ENCODE peak calls at places on chromosomes 6 and 20, in ten cellular contexts. S is breast epithelium, U is A549, Z is stomach, G is uterus, C is tibial nerve, E is heart left ventricle, A is suprapubic skin, O is endothelial cell of umbilical vein, Y is prostate gland. M is an unnamed sample.
A peak's percentile ranks its signal among the peaks of the same experiment; 100 is the strongest.

GRCh38 chr6:138451043-138451442 is 47.0 kb downstream of the HEBP2 start:
- DNase-seq in E (no peak), G (no peak), Y (no peak), C (no peak), O (no peak), Z (no peak), A (no peak), S (no peak), U (no peak), M (no peak)

GRCh38 chr6:130503146-130503545 is 137.3 kb downstream of the TMEM200A start:
- DNase-seq in Z (no peak), C (peak; percentile 47), A (no peak), E (no peak), Y (no peak), G (no peak), O (no peak), S (no peak), U (no peak), M (no peak)

GRCh38 chr6:116568851-116569755 is 2.2 kb upstream of the RWDD1 start:
- DNase-seq in Z (no peak), Y (no peak), A (no peak), C (no peak), G (no peak), O (peak; percentile 38), S (no peak), E (no peak), U (no peak), M (no peak)

GRCh38 chr6:11606287-11606686 is 68.7 kb downstream of the TMEM170B start:
- DNase-seq in U (no peak), C (peak; percentile 43), S (peak; percentile 20), Z (peak; percentile 46), Y (peak; percentile 48), O (peak; percentile 85), E (no peak), A (no peak), G (no peak), M (no peak)

GRCh38 chr20:31927758-31928157 is 24.1 kb downstream of the PDRG1 start:
- DNase-seq in U (no peak), G (no peak), E (no peak), C (no peak), Y (no peak), Z (no peak), O (no peak), A (no peak), S (no peak), M (no peak)

GRCh38 chr6:168124161-168124560 is 45.1 kb upstream of the FRMD1 start:
- DNase-seq in Z (no peak), G (no peak), E (no peak), C (no peak), S (no peak), O (no peak), A (no peak), Y (no peak), U (no peak), M (no peak)

GRCh38 chr6:137867685-137868509 is 838 bp downstream of the TNFAIP3 start:
- DNase-seq in U (no peak), O (peak; percentile 42), Z (peak; percentile 45), A (no peak), G (no peak), Y (peak; percentile 28), S (no peak), E (no peak), C (no peak), M (peak; percentile 60)

GRCh38 chr6:141977782-141978181 is 154.9 kb upstream of the GJE1 start:
- DNase-seq in S (no peak), Z (no peak), Y (no peak), A (no peak), C (no peak), E (no peak), U (no peak), G (no peak), O (no peak), M (no peak)

GRCh38 chr6:163547287-163547686 is 132.8 kb downstream of the QKI start:
- DNase-seq in E (no peak), G (no peak), Z (no peak), U (no peak), A (no peak), O (no peak), Y (no peak), S (no peak), C (no peak), M (no peak)

GRCh38 chr6:15434263-15434662 is 188.4 kb downstream of the JARID2 start:
- DNase-seq in G (no peak), O (no peak), A (no peak), Y (no peak), C (no peak), Z (no peak), U (no peak), S (no peak), E (no peak), M (no peak)

GRCh38 chr20:56829788-56830385 is 200.8 kb downstream of the TFAP2C start:
- DNase-seq in C (no peak), U (no peak), G (no peak), Z (no peak), Y (no peak), O (no peak), S (no peak), E (no peak), A (no peak), M (no peak)

GRCh38 chr6:20811112-20811746 is 277.0 kb downstream of the CDKAL1 start:
- DNase-seq in C (no peak), A (no peak), G (no peak), O (peak; percentile 95), E (no peak), Z (no peak), U (peak; percentile 91), Y (no peak), S (no peak), M (no peak)

GRCh38 chr6:73461537-73462350 is at the start of gene MTO1:
- DNase-seq in U (peak; percentile 88), A (peak; percentile 96), O (peak; percentile 90), G (peak; percentile 82), S (peak; percentile 84), E (peak; percentile 89), Y (peak; percentile 90), C (peak; percentile 89), Z (peak; percentile 91), M (peak; percentile 83)

GRCh38 chr6:95949985-95950384 is 65.8 kb upstream of the FUT9 start:
- DNase-seq in S (no peak), O (no peak), U (no peak), Y (no peak), E (no peak), A (no peak), Z (no peak), G (no peak), C (no peak), M (no peak)

GRCh38 chr6:5058254-5058653 is 26.9 kb upstream of the PPP1R3G start:
- DNase-seq in C (no peak), G (no peak), Y (no peak), O (no peak), Z (no peak), S (no peak), E (no peak), U (no peak), A (no peak), M (no peak)

GRCh38 chr20:4601630-4602296 is 119.9 kb upstream of the PRND start:
- DNase-seq in A (no peak), Y (no peak), C (no peak), O (peak; percentile 26), G (peak; percentile 52), E (peak; percentile 81), U (no peak), Z (no peak), S (no peak), M (no peak)

DNA sequence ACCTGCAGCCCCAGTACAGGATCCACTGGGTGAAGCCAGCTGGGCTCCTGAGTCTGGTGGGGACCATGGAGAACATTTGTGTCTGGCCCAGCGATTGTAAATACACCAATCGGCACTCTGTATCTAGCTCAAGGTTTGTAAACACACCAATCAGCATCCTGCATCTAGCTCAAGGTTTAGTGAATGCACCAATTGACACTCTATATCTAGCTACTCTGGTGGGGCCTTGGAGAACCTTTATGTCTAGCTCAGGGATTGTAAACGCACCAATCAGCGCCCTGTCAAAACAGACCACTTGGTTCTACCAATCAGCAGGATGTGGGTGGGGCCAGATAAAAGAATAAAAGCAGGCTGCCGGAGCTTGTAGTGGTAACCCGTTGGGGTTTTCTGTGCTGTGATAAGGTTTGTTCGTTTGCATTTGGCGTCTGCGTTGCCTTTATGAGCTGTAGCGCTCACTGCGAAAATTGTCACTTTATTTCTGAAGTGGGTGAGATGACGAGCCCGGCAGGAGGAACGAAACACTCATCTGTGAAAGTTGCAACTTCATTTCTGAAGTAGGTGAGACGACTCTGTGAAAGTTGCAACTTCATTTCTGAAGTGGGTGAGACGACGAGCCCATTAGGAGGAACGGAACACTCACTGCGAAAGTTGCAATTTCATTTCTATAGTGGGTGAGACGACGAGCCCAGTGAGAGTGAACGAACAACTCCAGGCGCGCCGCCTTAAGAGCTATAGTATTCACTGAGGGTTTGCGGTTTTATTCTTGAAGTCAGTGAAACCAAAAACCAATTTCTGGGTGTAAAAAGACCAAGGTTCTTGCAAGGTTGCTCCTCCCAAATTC is 31.1 kb downstream of the SERPINB6 start:
- DNase-seq in A (peak; percentile 43), Z (peak; percentile 25), U (peak; percentile 11), G (no peak), E (no peak), S (peak; percentile 16), O (no peak), Y (no peak), C (no peak), M (no peak)
- TF ChIP-seq POLR2A in A (no peak), Z (no peak), U (no peak), G (no peak), E (no peak), S (no peak), O (no peak), Y (no peak), C (no peak), M (no peak)

GRCh38 chr6:26599134-26599533 is 2.4 kb downstream of the ABT1 start:
- DNase-seq in Y (no peak), S (no peak), O (no peak), E (no peak), G (no peak), U (no peak), Z (no peak), C (no peak), A (no peak), M (no peak)
- H3K27ac ChIP-seq in Y (no peak overlapping the region), S (no peak overlapping the region), O (no peak overlapping the region), E (no peak overlapping the region), G (no peak overlapping the region), U (no peak overlapping the region), Z (no peak overlapping the region), C (no peak overlapping the region), A (no peak overlapping the region), M (no peak overlapping the region)

DNA sequence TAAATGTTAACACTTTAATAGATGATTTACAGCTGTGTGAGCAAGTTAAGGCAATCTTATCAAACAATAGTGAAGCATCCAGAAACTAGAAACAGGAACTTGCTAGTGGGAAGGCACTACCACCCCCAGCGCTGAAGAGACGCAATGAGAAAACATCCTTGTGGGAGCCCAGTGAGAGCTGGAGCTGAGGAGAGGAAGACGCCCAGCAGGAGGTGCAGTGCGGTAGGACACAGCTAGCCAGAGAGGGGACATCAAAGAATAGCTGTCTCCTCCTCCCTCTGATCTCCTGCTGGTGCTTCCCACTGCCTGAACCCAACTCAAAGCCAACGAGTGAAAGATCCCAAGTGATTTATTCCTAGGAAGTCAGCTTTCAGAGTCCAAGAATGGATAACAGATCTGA is 140.3 kb downstream of the COL12A1 start:
- DNase-seq in E (peak; percentile 19), A (no peak), Z (no peak), C (no peak), S (no peak), O (peak; percentile 31), U (peak; percentile 21), G (peak; percentile 21), Y (no peak), M (no peak)
- TF ChIP-seq CTCF in E (no peak), A (no peak), Z (no peak), C (no peak), S (no peak), O (peak; percentile 6), U (no peak), G (no peak), Y (no peak), M (no peak)

GRCh38 chr20:13784271-13784892 is 337 bp downstream of the ESF1 start:
- DNase-seq in A (no peak), O (no peak), Z (no peak), S (no peak), E (no peak), Y (no peak), G (no peak), U (no peak), C (no peak), M (no peak)
- TF ChIP-seq POLR2A in A (no peak), O (peak; percentile 78), Z (no peak), S (no peak), E (no peak), Y (no peak), G (no peak), U (no peak), C (no peak), M (no peak)